ENCODE peak calls at places on chromosomes 4 and X, in five cellular contexts. L is A549, W is HepG2, N is esophagus muscularis mucosa, E is endothelial cell of umbilical vein. J is an unnamed sample.

GRCh38 chr4:80446248-80446647 is 110.7 kb downstream of the CFAP299 start:
- DNase-seq in E (no peak), L (no peak), N (no peak), W (no peak), J (no peak)

GRCh38 chr4:42282081-42282901 is 115.0 kb upstream of the SHISA3 start:
- DNase-seq in W (peak; percentile 65), E (peak; percentile 71), L (peak; percentile 47), N (no peak), J (no peak)

GRCh38 chr4:167930171-167930570 is 162.2 kb upstream of the ANXA10 start:
- DNase-seq in W (no peak), N (no peak), E (no peak), L (no peak), J (no peak)

GRCh38 chrX:72029473-72030411 is 102.0 kb downstream of the RTL5 start:
- DNase-seq in E (peak; percentile 89), L (peak; percentile 49), N (no peak), W (peak; percentile 16), J (no peak)

GRCh38 chr4:68447201-68447600 is at the start of gene TMPRSS11E:
- DNase-seq in N (no peak), E (no peak), L (no peak), W (no peak), J (no peak)

GRCh38 chr4:77172336-77172735 is 15.3 kb downstream of the CCNG2 start:
- DNase-seq in W (no peak), L (no peak), E (no peak), N (no peak), J (no peak)

GRCh38 chrX:53795583-53795982 is 109.1 kb upstream of the HUWE1 start:
- DNase-seq in L (no peak), N (no peak), E (no peak), W (no peak), J (no peak)

GRCh38 chr4:120801171-120801758 is 121.3 kb downstream of the PRDM5 start:
- DNase-seq in L (no peak), N (no peak), E (no peak), W (no peak), J (no peak)

GRCh38 chr4:156971168-156971601 is 414 bp downstream of the PDGFC start:
- DNase-seq in N (no peak), W (no peak), L (no peak), E (no peak), J (peak; percentile 21)

GRCh38 chr4:12852338-12853307 is 631.5 kb downstream of the RAB28 start:
- DNase-seq in W (peak; percentile 76), E (peak; percentile 49), L (peak; percentile 23), N (no peak), J (no peak)

GRCh38 chr4:65661469-65661868 is 8.8 kb downstream of the EPHA5 start:
- DNase-seq in N (no peak), L (no peak), W (no peak), E (no peak), J (no peak)

GRCh38 chrX:39903343-39903742 is 194.4 kb downstream of the BCOR start:
- DNase-seq in L (no peak), N (no peak), E (no peak), W (no peak), J (no peak)

GRCh38 chrX:46580613-46581012 is 7.0 kb downstream of the CHST7 start:
- DNase-seq in E (no peak), N (no peak), W (no peak), L (no peak), J (no peak)

GRCh38 chr4:175935016-175935661 is 123.1 kb upstream of the GPM6A start:
- DNase-seq in N (no peak), L (no peak), E (no peak), W (peak; percentile 54), J (no peak)

GRCh38 chr4:114535725-114536124 is 62.9 kb upstream of the UGT8 start:
- DNase-seq in L (no peak), E (no peak), W (no peak), N (no peak), J (no peak)

GRCh38 chrX:73525928-73526690 is 36.9 kb upstream of the CHIC1 start:
- DNase-seq in L (no peak), W (no peak), E (no peak), N (no peak), J (no peak)

GRCh38 chrX:19747672-19748610 is 139.5 kb downstream of the SH3KBP1 start:
- DNase-seq in W (no peak), N (no peak), E (no peak), L (no peak), J (peak; percentile 48)

GRCh38 chr4:104494822-104495559 is at the start of gene CXXC4:
- DNase-seq in E (peak; percentile 16), N (no peak), W (peak; percentile 10), L (peak; percentile 18), J (peak; percentile 67)
- TF ChIP-seq POLR2A in E (no peak), N (no peak), W (no peak), L (no peak), J (peak; percentile 49)

GRCh38 chrX:150692837-150693781 is at the start of gene MTMR1:
- DNase-seq in N (no peak), W (no peak), E (peak; percentile 6), L (peak; percentile 33), J (peak; percentile 42)
- TF ChIP-seq POLR2A in N (no peak), W (no peak), E (no peak), L (peak; percentile 17), J (no peak)

GRCh38 chr4:119628281-119629141 is at the start of gene PDE5A:
- DNase-seq in W (peak; percentile 46), L (peak; percentile 48), N (peak; percentile 95), E (peak; percentile 78), J (peak; percentile 90)
- TF ChIP-seq POLR2A in W (no peak), L (no peak), N (no peak), E (no peak), J (peak; percentile 71)

GRCh38 chr4:54475546-54475945 is 182.2 kb upstream of the KIT start:
- DNase-seq in W (no peak), E (no peak), N (no peak), L (no peak), J (no peak)

GRCh38 chr4:54473077-54473545 is 184.6 kb upstream of the KIT start:
- DNase-seq in N (no peak), W (peak; percentile 59), L (no peak), E (no peak), J (no peak)
- TF ChIP-seq POLR2A in N (no peak), W (no peak), L (no peak), E (no peak), J (no peak)

GRCh38 chrX:15745179-15745578 is 7.1 kb downstream of the CA5B start:
- DNase-seq in L (no peak), E (no peak), N (no peak), W (peak; percentile 54), J (no peak)

GRCh38 chrX:15749642-15750610 is 11.9 kb downstream of the CA5B start:
- DNase-seq in W (no peak), N (no peak), E (peak; percentile 44), L (no peak), J (peak; percentile 23)

GRCh38 chrX:15750611-15751159 is 12.6 kb downstream of the CA5B start:
- DNase-seq in E (no peak), L (no peak), W (no peak), N (no peak), J (no peak)

GRCh38 chrX:15744181-15744867 is 6.3 kb downstream of the CA5B start:
- DNase-seq in L (no peak), W (peak; percentile 90), E (no peak), N (no peak), J (no peak)

GRCh38 chrX:15747626-15748173 is 9.6 kb downstream of the CA5B start:
- DNase-seq in W (no peak), E (no peak), L (no peak), N (no peak), J (no peak)
- TF ChIP-seq POLR2A in W (no peak), E (no peak), L (no peak), N (no peak), J (no peak)

DNA sequence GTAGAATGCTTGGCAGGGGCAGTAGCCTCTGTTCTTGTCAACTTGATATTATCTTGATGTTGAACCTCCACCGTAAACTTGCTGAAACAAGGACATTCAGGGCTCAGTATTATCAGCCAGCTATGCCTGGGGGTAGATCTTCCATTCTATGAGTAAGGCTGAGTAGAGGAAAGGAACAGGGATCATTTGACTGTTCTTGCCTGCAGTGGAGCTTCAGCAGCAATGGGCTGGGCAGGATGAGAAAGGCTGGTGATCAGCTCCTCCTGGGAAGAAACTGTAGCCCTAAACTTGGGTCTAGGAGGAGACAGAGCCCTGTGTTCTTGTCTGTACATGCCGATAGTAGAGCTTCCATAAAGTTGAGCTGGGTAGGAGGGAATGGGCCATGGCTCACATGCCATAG is 127.2 kb downstream of the CCSER1 start:
- DNase-seq in L (no peak), E (no peak), W (no peak), N (no peak), J (no peak)
- TF ChIP-seq POLR2A in L (no peak), E (no peak), W (no peak), N (no peak), J (no peak)

GRCh38 chrX:48919360-48919821 is 567 bp upstream of the PIM2 start:
- DNase-seq in E (no peak), W (no peak), L (no peak), N (peak; percentile 92), J (no peak)

GRCh38 chrX:48914593-48915493 is 3.4 kb upstream of the SLC35A2 start:
- DNase-seq in L (no peak), N (no peak), W (no peak), E (no peak), J (no peak)

GRCh38 chrX:48918303-48918643 is 551 bp downstream of the PIM2 start:
- DNase-seq in W (no peak), E (no peak), L (no peak), N (no peak), J (no peak)

GRCh38 chrX:48918644-48919340 is at the start of gene PIM2:
- DNase-seq in E (peak; percentile 89), W (peak; percentile 90), N (peak; percentile 94), L (peak; percentile 80), J (peak; percentile 93)

DNA sequence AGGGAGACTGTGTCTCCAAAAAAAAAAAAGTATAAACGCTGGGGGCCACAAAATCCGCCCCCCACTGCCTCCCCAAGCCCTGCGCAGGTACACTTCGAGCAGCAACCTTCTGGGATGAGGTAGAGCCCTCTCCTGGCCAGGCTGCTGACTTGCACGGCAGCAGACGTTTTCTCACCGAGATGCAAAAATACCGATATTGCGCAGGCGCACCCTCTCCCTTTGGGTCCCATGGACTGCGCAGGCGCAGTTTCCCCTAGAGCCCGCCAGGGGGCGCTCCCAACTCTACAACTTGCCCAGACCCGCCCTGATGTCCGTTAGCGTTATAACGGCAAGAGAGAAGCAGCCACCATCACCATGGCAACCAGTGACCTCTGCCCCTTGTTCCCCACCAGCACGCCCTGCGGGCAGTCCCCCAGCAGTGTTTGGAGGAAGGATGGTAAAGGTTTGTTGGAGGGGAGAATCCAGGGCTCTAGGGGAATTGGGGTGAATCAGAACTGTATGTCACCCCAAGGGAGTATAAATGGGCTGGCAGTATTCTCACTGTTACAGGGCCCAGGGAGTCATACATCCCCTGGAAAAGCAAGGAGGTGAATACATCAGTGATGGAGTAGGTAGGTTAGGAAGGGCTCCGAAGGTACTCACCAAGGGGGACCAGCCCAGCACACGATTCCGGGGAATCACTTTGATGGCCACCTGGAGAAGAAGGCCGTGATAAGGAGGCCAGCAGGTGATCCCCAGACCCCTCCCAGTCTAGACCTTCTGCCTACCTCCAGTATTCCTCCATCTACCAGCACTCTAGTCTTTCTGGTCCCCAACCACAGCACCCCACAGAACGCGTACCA is 1.5 kb downstream of the PIM2 start:
- DNase-seq in W (peak; percentile 88), L (peak; percentile 79), E (peak; percentile 93), N (peak; percentile 95), J (peak; percentile 92)
- TF ChIP-seq POLR2A in W (no peak), L (no peak), E (no peak), N (no peak), J (no peak)

GRCh38 chr4:10003666-10004065 is 17.6 kb downstream of the SLC2A9 start:
- DNase-seq in L (no peak), W (no peak), E (no peak), N (no peak), J (no peak)
- TF ChIP-seq POLR2A in L (no peak), W (no peak), E (no peak), N (no peak), J (no peak)